ENCODE peak calls at places on chromosomes 4 and X, in nine cellular contexts. S is breast epithelium, Z is adipocyte, X is thoracic aorta, D is T1000, H is NCI-H1105 treated with DMSO at 0.1 percent for 48 hours, B is HCEC 1CT, K is anterior cingulate cortex, W is activated T-helper 1 cell treated with Interleukin-2 at 50 U/mL for 16 hours. A is an unnamed sample.

GRCh38 chr4:10173754-10174749 is 57.5 kb upstream of the WDR1 start:
- DNase-seq in B (no peak), S (no peak), H (peak; percentile 67), W (no peak), X (peak; percentile 17), D (no peak), K (no peak), Z (no peak), A (no peak)

GRCh38 chrX:148784137-148784536 is 283.7 kb downstream of the AFF2 start:
- DNase-seq in H (no peak), X (no peak), S (no peak), D (no peak), Z (no peak), K (no peak), W (no peak), B (no peak), A (no peak)

GRCh38 chrX:137858106-137858505 is 292.2 kb downstream of the ZIC3 start:
- DNase-seq in H (no peak), K (no peak), Z (no peak), S (no peak), B (no peak), X (no peak), D (no peak), W (no peak), A (no peak)

GRCh38 chr4:17623451-17624001 is 9.1 kb downstream of the MED28 start:
- DNase-seq in D (no peak), H (no peak), K (no peak), B (peak; percentile 20), S (no peak), Z (no peak), W (no peak), X (no peak), A (no peak)

GRCh38 chr4:86586160-86586572 is 7.9 kb upstream of the PTPN13 start:
- DNase-seq in Z (no peak), S (no peak), X (no peak), H (no peak), B (no peak), K (no peak), W (no peak), D (no peak), A (no peak)

GRCh38 chrX:13747836-13748235 is 13.3 kb downstream of the OFD1 start:
- DNase-seq in W (no peak), H (no peak), Z (peak; percentile 73), X (no peak), K (peak; percentile 17), D (no peak), B (peak; percentile 57), S (no peak), A (no peak)

GRCh38 chrX:10414872-10415703 is 205.3 kb downstream of the MID1 start:
- DNase-seq in W (no peak), S (no peak), D (peak; percentile 20), Z (peak; percentile 31), B (peak; percentile 47), X (no peak), K (no peak), H (no peak), A (no peak)

GRCh38 chr4:187908079-187908501 is 87.5 kb upstream of the ZFP42 start:
- DNase-seq in D (no peak), H (no peak), W (no peak), X (no peak), Z (peak; percentile 80), K (peak; percentile 4), S (no peak), B (peak; percentile 86), A (no peak)

GRCh38 chrX:130109429-130110378 is 593 bp downstream of the ELF4 start:
- DNase-seq in D (peak; percentile 5), H (peak; percentile 18), S (no peak), W (no peak), Z (peak; percentile 61), B (peak; percentile 19), K (no peak), X (no peak), A (peak; percentile 45)

GRCh38 chrX:151789179-151789800 is 54.7 kb downstream of the CNGA2 start:
- DNase-seq in H (no peak), X (peak; percentile 31), W (no peak), B (peak; percentile 52), S (peak; percentile 50), K (no peak), D (peak; percentile 30), Z (peak; percentile 87), A (no peak)

GRCh38 chr4:188714488-188714887 is 575.2 kb downstream of the TRIML1 start:
- DNase-seq in B (peak; percentile 49), S (no peak), K (no peak), W (no peak), H (no peak), D (no peak), X (no peak), Z (peak; percentile 74), A (no peak)

GRCh38 chrX:1316527-1316926 is 20.1 kb upstream of the IL3RA start:
- DNase-seq in S (no peak), K (peak; percentile 16), Z (no peak), H (no peak), W (no peak), D (no peak), X (no peak), B (no peak), A (no peak)

GRCh38 chr4:36064147-36064546 is 180.2 kb downstream of the ARAP2 start:
- DNase-seq in W (no peak), K (no peak), S (no peak), X (no peak), D (no peak), Z (no peak), B (no peak), H (no peak), A (no peak)

GRCh38 chrX:153829799-153830631 is at the start of gene PDZD4:
- DNase-seq in X (no peak), B (no peak), H (peak; percentile 36), W (no peak), D (no peak), Z (peak; percentile 24), S (no peak), K (no peak), A (no peak)

GRCh38 chrX:149274516-149275105 is 230.5 kb downstream of the IDS start:
- DNase-seq in K (no peak), W (no peak), S (no peak), X (no peak), D (peak; percentile 3), H (no peak), Z (no peak), B (no peak), A (no peak)

GRCh38 chr4:151389316-151389715 is 19.7 kb upstream of the FHIP1A start:
- DNase-seq in X (no peak), H (no peak), D (no peak), K (no peak), S (no peak), Z (peak; percentile 82), B (peak; percentile 11), W (no peak), A (no peak)

GRCh38 chr4:124686279-124686678 is 26.3 kb downstream of the ANKRD50 start:
- DNase-seq in S (no peak), W (no peak), D (no peak), K (no peak), Z (no peak), H (no peak), B (no peak), X (no peak), A (no peak)

GRCh38 chr4:145694929-145695328 is 15.0 kb downstream of the C4orf51 start:
- DNase-seq in Z (no peak), W (no peak), S (no peak), B (no peak), K (no peak), X (no peak), D (no peak), H (peak; percentile 10), A (no peak)

GRCh38 chr4:73620115-73620792 is at the start of gene RASSF6:
- DNase-seq in W (no peak), B (no peak), K (no peak), Z (no peak), D (no peak), S (no peak), X (no peak), H (peak; percentile 62), A (peak; percentile 27)

GRCh38 chr4:155889036-155889793 is 14.3 kb upstream of the TDO2 start:
- DNase-seq in H (no peak), S (no peak), X (no peak), K (no peak), D (no peak), Z (peak; percentile 93), B (peak; percentile 83), W (no peak), A (no peak)

A was measured in activated naive CD8-positive, alpha-beta T cell treated with anti-CD3 and anti-CD28 coated beads, Interleukin-2, amount 10 ng/mL, durations not matched to agents 7 days and 5 days.